ENCODE peak calls at places on chromosomes 6 and 20, in eight cellular contexts. Y is HCT116, N is amniotic stem cell, S is hepatic stellate cell, A is SJSA1, D is T-cell, G is epithelial cell of esophagus, J is hippocampal formation. U is an unnamed sample.

GRCh38 chr6:114936060-114936459 is 593.2 kb upstream of the HS3ST5 start:
- DNase-seq in Y (no peak), N (no peak), S (no peak), A (no peak), D (no peak), G (no peak), J (no peak), U (no peak)

GRCh38 chr20:5691918-5692618 is 58.1 kb upstream of the SHLD1 start:
- DNase-seq in Y (no peak), N (no peak), S (no peak), A (no peak), D (no peak), G (no peak), J (no peak), U (no peak)

GRCh38 chr6:132830236-132830799 is 15.9 kb downstream of the RPS12 start:
- DNase-seq in Y (no peak), N (no peak), S (no peak), A (no peak), D (no peak), G (peak), J (no peak), U (no peak)

GRCh38 chr6:126153661-126154060 is 167.3 kb downstream of the TRMT11 start:
- DNase-seq in Y (no peak), N (no peak), S (no peak), A (peak), D (no peak), G (no peak), J (no peak), U (no peak)

GRCh38 chr6:13488015-13488895 is 855 bp upstream of the GFOD1 start:
- DNase-seq in Y (no peak), N (no peak), S (peak), A (no peak), D (no peak), G (peak), J (peak), U (no peak)

GRCh38 chr6:55853008-55854001 is 22.1 kb downstream of the BMP5 start:
- DNase-seq in Y (no peak), N (no peak), S (no peak), A (peak), D (no peak), G (no peak), J (no peak), U (no peak)

GRCh38 chr6:24283043-24283985 is 74.5 kb downstream of the DCDC2 start:
- DNase-seq in Y (peak), N (peak), S (peak), A (peak), D (peak), G (peak), J (peak), U (no peak)

GRCh38 chr20:51388756-51389542 is 153.6 kb downstream of the NFATC2 start:
- DNase-seq in Y (no peak), N (no peak), S (no peak), A (no peak), D (no peak), G (peak), J (no peak), U (no peak)

GRCh38 chr6:27863962-27864905 is 48.0 kb downstream of the OR2B2 start:
- DNase-seq in Y (no peak), N (no peak), S (no peak), A (no peak), D (peak), G (peak), J (no peak), U (peak)

GRCh38 chr20:34300809-34301586 is 2.2 kb downstream of the AHCY start:
- DNase-seq in Y (no peak), N (no peak), S (no peak), A (no peak), D (no peak), G (no peak), J (no peak), U (no peak)

GRCh38 chr6:125791151-125791819 is 525 bp downstream of the NCOA7 start:
- DNase-seq in Y (no peak), N (no peak), S (peak), A (peak), D (peak), G (peak), J (peak), U (peak)

GRCh38 chr6:26064619-26065257 is 22.5 kb upstream of the HFE start:
- DNase-seq in Y (peak), N (peak), S (peak), A (peak), D (peak), G (peak), J (no peak), U (peak)

GRCh38 chr6:139373154-139373927 is 1.1 kb downstream of the CITED2 start:
- DNase-seq in Y (no peak), N (peak), S (peak), A (peak), D (peak), G (peak), J (peak), U (peak)

GRCh38 chr6:166545156-166545555 is 41.3 kb downstream of the RAMACL start:
- DNase-seq in Y (no peak), N (no peak), S (no peak), A (no peak), D (no peak), G (no peak), J (no peak), U (no peak)

GRCh38 chr20:434221-434620 is 26.1 kb downstream of the RBCK1 start:
- DNase-seq in Y (no peak), N (no peak), S (no peak), A (no peak), D (no peak), G (no peak), J (no peak), U (no peak)

GRCh38 chr6:7479801-7480266 is 61.6 kb upstream of the DSP start:
- DNase-seq in Y (peak), N (no peak), S (peak), A (no peak), D (no peak), G (peak), J (no peak), U (no peak)

GRCh38 chr6:36577298-36577697 is 16.9 kb upstream of the SRSF3 start:
- DNase-seq in Y (peak), N (no peak), S (peak), A (peak), D (no peak), G (peak), J (no peak), U (no peak)

GRCh38 chr6:29558439-29559079 is 973 bp downstream of the UBD start:
- DNase-seq in Y (no peak), N (no peak), S (no peak), A (no peak), D (no peak), G (no peak), J (no peak), U (no peak)

GRCh38 chr6:72245565-72245964 is 359.2 kb downstream of the RIMS1 start:
- DNase-seq in Y (no peak), N (no peak), S (no peak), A (no peak), D (no peak), G (peak), J (no peak), U (no peak)

GRCh38 chr6:5082487-5083306 is 2.4 kb upstream of the PPP1R3G start:
- DNase-seq in Y (peak), N (peak), S (peak), A (peak), D (no peak), G (peak), J (no peak), U (no peak)

GRCh38 chr6:146526192-146526591 is 17.4 kb upstream of the RAB32 start:
- DNase-seq in Y (no peak), N (no peak), S (no peak), A (no peak), D (no peak), G (peak), J (no peak), U (no peak)

GRCh38 chr6:135114355-135115145 is 59.9 kb upstream of the HBS1L start:
- DNase-seq in Y (no peak), N (no peak), S (no peak), A (no peak), D (no peak), G (no peak), J (no peak), U (no peak)

GRCh38 chr6:41428995-41429417 is 93.6 kb downstream of the NCR2 start:
- DNase-seq in Y (no peak), N (no peak), S (peak), A (peak), D (no peak), G (no peak), J (no peak), U (no peak)

GRCh38 chr6:84967389-84967788 is 203.0 kb upstream of the TBX18 start:
- DNase-seq in Y (peak), N (no peak), S (peak), A (peak), D (no peak), G (peak), J (no peak), U (no peak)

GRCh38 chr6:13406781-13407180 is 78.4 kb upstream of the TBC1D7 start:
- DNase-seq in Y (peak), N (no peak), S (no peak), A (no peak), D (no peak), G (no peak), J (peak), U (no peak)